ENCODE peak calls at places on chromosomes 4 and X, in six cellular contexts. A, C, J, X, F and Y are unnamed samples. For H3K36me3, the result is how much of the 10 kb centered on the place peaks cover.

GRCh38 chrX:123682182-123682581 is 50.7 kb downstream of the THOC2 start:
- DNase-seq in F (no peak), A (no peak), J (no peak), C (no peak), X (no peak), Y (no peak)

GRCh38 chrX:129577473-129577872 is 37.4 kb downstream of the OCRL start:
- DNase-seq in F (peak), X (no peak), C (no peak), J (no peak), A (peak), Y (no peak)

GRCh38 chr4:40749717-40750460 is at the start of gene NSUN7:
- DNase-seq in C (peak), X (peak), A (peak), J (peak), F (no peak), Y (no peak)

GRCh38 chr4:126018274-126018673 is 703.5 kb downstream of the FAT4 start:
- DNase-seq in C (no peak), J (no peak), X (no peak), F (no peak), A (no peak), Y (no peak)

GRCh38 chrX:30151964-30152363 is 63.4 kb upstream of the MAGEB2 start:
- DNase-seq in F (no peak), J (no peak), X (no peak), C (no peak), A (no peak), Y (no peak)

GRCh38 chr4:129344058-129344457 is 248.1 kb downstream of the C4orf33 start:
- DNase-seq in J (no peak), A (peak), X (no peak), F (peak), C (no peak), Y (no peak)

GRCh38 chrX:68249904-68250303 is 183.4 kb downstream of the OPHN1 start:
- DNase-seq in C (no peak), A (peak), X (no peak), J (no peak), F (no peak), Y (no peak)

GRCh38 chr4:70802923-70803605 is 36.6 kb downstream of the GRSF1 start:
- DNase-seq in J (no peak), A (no peak), X (no peak), F (peak), C (no peak), Y (no peak)

GRCh38 chr4:166282081-166282770 is 409.2 kb downstream of the TLL1 start:
- DNase-seq in A (no peak), J (no peak), F (no peak), X (no peak), C (no peak), Y (no peak)

GRCh38 chr4:3446631-3447320 is 5.0 kb downstream of the HGFAC start:
- DNase-seq in F (no peak), C (no peak), A (no peak), J (no peak), X (no peak), Y (no peak)

GRCh38 chr4:2254665-2255500 is 7.0 kb downstream of the MXD4 start:
- DNase-seq in A (no peak), F (no peak), X (peak), C (peak), J (no peak), Y (no peak)

GRCh38 chr4:158147151-158147550 is 25.7 kb downstream of the GASK1B start:
- DNase-seq in F (no peak), C (no peak), J (no peak), X (no peak), A (no peak), Y (no peak)
- H3K36me3 ChIP-seq in F (under half), C (under half), J (under half), X (under half), A (under half), Y (under half)

GRCh38 chrX:48599341-48599740 is 2.0 kb downstream of the WDR13 start:
- DNase-seq in C (no peak), F (no peak), J (no peak), X (no peak), A (no peak), Y (no peak)
- H3K36me3 ChIP-seq in C (half or more), F (under half), J (under half), X (under half), A (under half), Y (under half)

GRCh38 chrX:16683007-16683664 is 29.3 kb downstream of the CTPS2 start:
- DNase-seq in F (no peak), J (no peak), C (no peak), A (no peak), X (no peak), Y (no peak)

DNA sequence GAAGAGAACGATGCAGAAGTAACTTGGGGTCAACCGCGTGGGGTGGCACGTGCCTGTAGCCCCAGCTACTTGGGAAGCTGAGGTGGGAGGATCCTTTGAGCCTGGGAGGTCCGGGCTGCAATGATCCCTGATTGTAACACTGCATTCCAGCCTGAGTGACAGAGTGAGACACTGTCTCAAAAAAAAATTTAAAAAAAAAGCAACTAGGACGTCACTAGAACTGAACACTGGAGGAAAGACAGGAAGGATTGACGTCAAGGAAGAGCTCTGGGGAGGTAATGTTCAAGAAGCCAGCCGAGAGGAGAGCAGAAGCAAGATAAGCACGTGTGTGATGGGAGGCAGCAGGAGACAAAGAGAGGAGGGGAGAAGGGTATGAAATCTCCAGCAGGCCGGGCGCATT is 28.7 kb downstream of the S100G start:
- DNase-seq in C (no peak), J (no peak), A (no peak), X (no peak), F (no peak), Y (no peak)
- H3K36me3 ChIP-seq in C (half or more), J (under half), A (under half), X (under half), F (under half), Y (under half)

GRCh38 chrX:19168609-19169008 is 46.3 kb upstream of the ADGRG2 start:
- DNase-seq in F (no peak), J (no peak), X (no peak), A (no peak), C (no peak), Y (no peak)
- H3K36me3 ChIP-seq in F (under half), J (under half), X (under half), A (under half), C (under half), Y (under half)